ENCODE peak calls at places on chromosomes 12 and 14, in seven cellular contexts. Y is left cardiac atrium; X is CD4-positive, alpha-beta memory T cell; W is heart left ventricle; S is right lobe of liver; A is breast epithelium; B is activated naive CD8-positive, alpha-beta T cell treated with anti-CD3 and anti-CD28 coated beads, Interleukin-2, amount 50 U/mL, for 24 hours. C is an unnamed sample.
A peak's percentile ranks its signal among the peaks of the same experiment; 100 is the strongest.

GRCh38 chr12:57893460-57894353 is 47.2 kb upstream of the CTDSP2 start:
- DNase-seq in X (no peak), A (peak; percentile 93), S (peak; percentile 73), B (no peak), Y (peak; percentile 91), W (peak; percentile 94), C (peak; percentile 94)

GRCh38 chr14:23787436-23787835 is 151.3 kb downstream of the DHRS2 start:
- DNase-seq in A (no peak), Y (no peak), B (no peak), S (no peak), W (no peak), X (no peak), C (no peak)

GRCh38 chr12:30792648-30793499 is 38.1 kb upstream of the CAPRIN2 start:
- DNase-seq in X (no peak), A (no peak), Y (no peak), W (no peak), S (no peak), B (no peak), C (no peak)

GRCh38 chr12:5807090-5807414 is 138.0 kb downstream of the ANO2 start:
- DNase-seq in W (no peak), Y (no peak), S (no peak), A (no peak), B (no peak), X (no peak), C (no peak)

GRCh38 chr12:106123551-106123991 is 15.2 kb downstream of the NUAK1 start:
- DNase-seq in Y (no peak), W (peak; percentile 80), A (no peak), S (no peak), B (no peak), X (no peak), C (peak; percentile 75)

GRCh38 chr12:123845881-123846280 is 83.8 kb downstream of the DNAH10 start:
- DNase-seq in A (no peak), S (peak; percentile 26), Y (no peak), X (no peak), B (no peak), W (no peak), C (no peak)

GRCh38 chr12:127680516-127680915 is 586.5 kb upstream of the TMEM132C start:
- DNase-seq in W (no peak), X (no peak), S (no peak), B (no peak), A (no peak), Y (no peak), C (no peak)

GRCh38 chr14:61342486-61342885 is 21.1 kb downstream of the PRKCH start:
- DNase-seq in B (peak; percentile 78), X (peak; percentile 87), W (no peak), S (no peak), Y (peak; percentile 48), A (peak; percentile 32), C (no peak)

GRCh38 chr14:33682746-33683145 is 268.1 kb downstream of the EGLN3 start:
- DNase-seq in A (peak; percentile 19), S (no peak), W (peak; percentile 60), B (no peak), X (no peak), Y (peak; percentile 56), C (peak; percentile 63)

GRCh38 chr12:121992059-121992879 is 29.4 kb upstream of the BCL7A start:
- DNase-seq in X (peak; percentile 13), B (peak; percentile 52), Y (peak; percentile 58), A (peak; percentile 59), W (no peak), S (no peak), C (no peak)

GRCh38 chr12:94762259-94762942 is 112.0 kb upstream of the TMCC3 start:
- DNase-seq in A (no peak), S (no peak), W (no peak), Y (no peak), X (no peak), B (no peak), C (no peak)

GRCh38 chr14:54610051-54610977 is 43.4 kb downstream of the SAMD4A start:
- DNase-seq in A (no peak), X (no peak), S (no peak), B (no peak), Y (no peak), W (no peak), C (no peak)

GRCh38 chr14:93970967-93971634 is 5.3 kb downstream of the ASB2 start:
- DNase-seq in W (no peak), B (peak; percentile 72), Y (no peak), S (no peak), A (peak; percentile 23), X (no peak), C (no peak)

GRCh38 chr14:63760014-63760413 is 32.1 kb upstream of the SGPP1 start:
- DNase-seq in Y (no peak), X (no peak), W (no peak), S (no peak), A (no peak), B (no peak), C (no peak)

GRCh38 chr14:69077841-69078240 is 75.1 kb downstream of the DCAF5 start:
- DNase-seq in S (no peak), Y (no peak), X (no peak), B (no peak), A (no peak), W (no peak), C (no peak)

GRCh38 chr12:2439332-2440100 is 355.3 kb upstream of the FKBP4 start:
- DNase-seq in X (no peak), W (peak; percentile 57), S (no peak), Y (no peak), B (no peak), A (peak; percentile 18), C (peak; percentile 59)

GRCh38 chr12:124441443-124442190 is 125.8 kb downstream of the NCOR2 start:
- DNase-seq in A (no peak), X (no peak), W (no peak), S (no peak), B (no peak), Y (peak; percentile 53), C (no peak)

GRCh38 chr12:50589650-50590435 is 85.1 kb downstream of the DIP2B start:
- DNase-seq in B (peak; percentile 29), Y (no peak), X (peak; percentile 15), W (no peak), S (no peak), A (no peak), C (no peak)

GRCh38 chr12:3193131-3193530 is 116.0 kb downstream of the TSPAN9 start:
- DNase-seq in A (no peak), B (no peak), S (no peak), Y (no peak), W (no peak), X (no peak), C (no peak)

GRCh38 chr12:55931317-55931779 is 386 bp downstream of the DGKA start:
- DNase-seq in S (no peak), B (peak; percentile 10), W (no peak), X (no peak), A (no peak), Y (no peak), C (no peak)

GRCh38 chr14:85549697-85550096 is 19.8 kb downstream of the FLRT2 start:
- DNase-seq in S (no peak), W (no peak), Y (no peak), X (no peak), A (no peak), B (no peak), C (no peak)

GRCh38 chr12:4496145-4496838 is 42.4 kb upstream of the RAD51AP1 start:
- DNase-seq in W (no peak), Y (no peak), B (no peak), S (no peak), A (no peak), X (no peak), C (no peak)

GRCh38 chr12:105748806-105749600 is 389.8 kb downstream of the NUAK1 start:
- DNase-seq in X (no peak), W (peak; percentile 57), S (no peak), B (no peak), A (peak; percentile 75), Y (peak; percentile 76), C (no peak)

GRCh38 chr12:114799574-114800487 is 115.9 kb upstream of the TBX3 start:
- DNase-seq in Y (peak; percentile 85), X (no peak), A (no peak), W (peak; percentile 81), S (peak; percentile 98), B (no peak), C (peak; percentile 88)

GRCh38 chr12:111409403-111410228 is 3.9 kb downstream of the SH2B3 start:
- DNase-seq in W (peak; percentile 86), B (peak; percentile 59), A (no peak), Y (peak; percentile 81), S (no peak), X (no peak), C (peak; percentile 82)

GRCh38 chr14:100158566-100159106 is 809 bp downstream of the DEGS2 start:
- DNase-seq in B (no peak), Y (no peak), S (no peak), A (no peak), W (no peak), X (no peak), C (no peak)

GRCh38 chr14:36394593-36394992 is 74.2 kb upstream of the MBIP start:
- DNase-seq in B (no peak), Y (no peak), A (no peak), X (no peak), W (no peak), S (no peak), C (no peak)

GRCh38 chr14:78316711-78317110 is 146.5 kb downstream of the NRXN3 start:
- DNase-seq in B (no peak), X (no peak), S (no peak), Y (no peak), A (no peak), W (no peak), C (no peak)

GRCh38 chr14:49955013-49955412 is 62.1 kb downstream of the ARF6 start:
- DNase-seq in S (no peak), W (no peak), X (no peak), Y (no peak), B (no peak), A (no peak), C (no peak)

GRCh38 chr14:104130974-104131651 is 7.3 kb upstream of the KIF26A start:
- DNase-seq in X (no peak), S (peak; percentile 72), W (peak; percentile 66), Y (peak; percentile 66), B (no peak), A (peak; percentile 35), C (peak; percentile 77)

GRCh38 chr12:132669166-132669879 is 17.8 kb downstream of the POLE start:
- DNase-seq in S (no peak), B (no peak), X (no peak), Y (no peak), W (no peak), A (no peak), C (no peak)

GRCh38 chr12:96985515-96986362 is 78.7 kb downstream of the NEDD1 start:
- DNase-seq in W (no peak), A (no peak), Y (peak; percentile 24), B (peak; percentile 47), X (peak; percentile 43), S (peak; percentile 45), C (no peak)

GRCh38 chr12:113866496-113866895 is 99.6 kb downstream of the RBM19 start:
- DNase-seq in S (no peak), Y (no peak), B (no peak), W (no peak), A (no peak), X (no peak), C (no peak)

GRCh38 chr12:26406813-26407212 is 211.4 kb downstream of the SSPN start:
- DNase-seq in B (no peak), X (no peak), A (no peak), Y (no peak), W (no peak), S (no peak), C (no peak)

GRCh38 chr12:25677180-25677937 is 124.3 kb upstream of the LMNTD1 start:
- DNase-seq in X (no peak), S (no peak), Y (no peak), A (no peak), B (no peak), W (no peak), C (no peak)